ENCODE peak calls at places on chromosomes 2 and 18, in seven cellular contexts. J is activated T-cell treated with anti-CD3 and anti-CD28 coated beads, Interleukin-2, amount 50 U/mL, for 72 hours; Z is substantia nigra; B is endothelial cell of umbilical vein; G is RKO; L is adrenal gland; S is GM03348. K is an unnamed sample.

GRCh38 chr2:181784556-181784955 is 104.2 kb upstream of the NEUROD1 start:
- DNase-seq in G (no peak), B (peak; percentile 35), L (no peak), S (peak; percentile 23), Z (no peak), J (no peak), K (no peak)

GRCh38 chr2:160869411-160869810 is 290.8 kb upstream of the TANK start:
- DNase-seq in B (no peak), S (peak; percentile 87), L (no peak), G (no peak), Z (no peak), J (no peak), K (peak; percentile 33)

GRCh38 chr18:60232541-60232940 is 140.0 kb downstream of the MC4R start:
- DNase-seq in G (peak; percentile 58), Z (no peak), B (no peak), L (no peak), J (no peak), S (no peak), K (no peak)

GRCh38 chr2:201233192-201234166 is 26.9 kb upstream of the CASP8 start:
- DNase-seq in G (peak; percentile 97), J (peak; percentile 91), L (peak; percentile 73), Z (no peak), S (no peak), B (no peak), K (peak; percentile 89)

GRCh38 chr2:9467687-9468086 is 6.7 kb upstream of the IAH1 start:
- DNase-seq in J (no peak), G (no peak), Z (no peak), B (no peak), S (no peak), L (no peak), K (no peak)

GRCh38 chr2:9286553-9287399 is 80.2 kb downstream of the ASAP2 start:
- DNase-seq in G (no peak), Z (no peak), J (no peak), S (no peak), B (peak; percentile 41), L (no peak), K (no peak)

GRCh38 chr2:219001577-219002394 is 8.6 kb upstream of the CRYBA2 start:
- DNase-seq in J (peak; percentile 42), S (no peak), G (no peak), Z (no peak), L (no peak), B (no peak), K (no peak)

GRCh38 chr2:239142296-239142695 is 258.5 kb downstream of the HDAC4 start:
- DNase-seq in L (no peak), B (no peak), J (no peak), S (no peak), G (no peak), Z (no peak), K (no peak)

GRCh38 chr2:162106146-162106551 is 32.1 kb upstream of the DPP4 start:
- DNase-seq in S (peak; percentile 59), Z (no peak), L (no peak), B (no peak), J (no peak), G (no peak), K (peak; percentile 19)

GRCh38 chr2:173493874-173494273 is 139.2 kb downstream of the CDCA7 start:
- DNase-seq in B (no peak), S (no peak), L (no peak), J (no peak), Z (no peak), G (no peak), K (no peak)

GRCh38 chr2:9739508-9739907 is 103.8 kb upstream of the TAF1B start:
- DNase-seq in L (peak; percentile 38), S (peak; percentile 27), Z (no peak), J (no peak), B (no peak), G (no peak), K (no peak)

GRCh38 chr2:55590810-55591440 is 26.5 kb downstream of the PPP4R3B start:
- DNase-seq in L (no peak), G (peak; percentile 91), Z (no peak), B (no peak), S (peak; percentile 55), J (no peak), K (peak; percentile 71)

GRCh38 chr2:9982248-9982647 is 30.8 kb downstream of the GRHL1 start:
- DNase-seq in S (peak; percentile 81), L (no peak), G (no peak), B (no peak), Z (no peak), J (no peak), K (no peak)

GRCh38 chr2:53095664-53096063 is 671.9 kb upstream of the CHAC2 start:
- DNase-seq in Z (no peak), J (no peak), L (no peak), G (no peak), B (no peak), S (no peak), K (no peak)

GRCh38 chr2:241211276-241211675 is 22.8 kb downstream of the ANO7 start:
- DNase-seq in G (no peak), Z (no peak), B (no peak), S (no peak), L (no peak), J (no peak), K (no peak)

GRCh38 chr18:57649536-57650495 is 28.2 kb upstream of the NARS1 start:
- DNase-seq in G (peak; percentile 80), B (peak; percentile 33), Z (no peak), S (peak; percentile 81), J (no peak), L (peak; percentile 30), K (peak; percentile 48)

GRCh38 chr2:226490172-226490571 is 309.4 kb downstream of the IRS1 start:
- DNase-seq in L (no peak), G (no peak), J (no peak), B (no peak), S (no peak), Z (no peak), K (no peak)

GRCh38 chr2:189685540-189686229 is 11.2 kb downstream of the ANKAR start:
- DNase-seq in G (no peak), L (no peak), S (peak; percentile 31), Z (no peak), J (no peak), B (peak; percentile 59), K (peak; percentile 33)

K was measured in A673.